ENCODE peak calls at places on chromosomes 12 and 14, in ten cellular contexts. G is smooth muscle cell of the brain vasculature; Q is HFF-Myc; E is HL-60; D is NCI-H226; T is GM04503; P is activated CD4-positive, CD25-positive, alpha-beta regulatory T cell treated with anti-CD3 and anti-CD28 coated beads, Interleukin-2, amount 50 U/mL, for 72 hours; L is RWPE1; J is AG09319; V is stimulated activated CD8-positive, alpha-beta memory T cell treated with anti-CD3 and anti-CD28 coated beads, Interleukin-2, amount 100 ng/mL, for 48 hours. C is an unnamed sample.

GRCh38 chr12:57488397-57489156 is 709 bp downstream of the MARS1 start:
- DNase-seq in J (no peak), D (no peak), G (no peak), T (no peak), P (no peak), L (no peak), E (no peak), Q (no peak), V (no peak), C (no peak)

GRCh38 chr12:80183939-80184338 is 84.6 kb downstream of the OTOGL start:
- DNase-seq in T (peak; percentile 32), V (no peak), G (no peak), Q (no peak), L (no peak), D (peak; percentile 80), P (no peak), J (no peak), E (no peak), C (no peak)

GRCh38 chr12:19819231-19819630 is 379.9 kb downstream of the AEBP2 start:
- DNase-seq in Q (no peak), L (no peak), P (no peak), V (no peak), T (no peak), J (no peak), E (no peak), D (no peak), G (no peak), C (no peak)

GRCh38 chr12:81095470-81096232 is 17.8 kb downstream of the ACSS3 start:
- DNase-seq in V (no peak), Q (no peak), D (no peak), P (no peak), E (no peak), T (no peak), G (no peak), J (no peak), L (no peak), C (no peak)

GRCh38 chr14:103296007-103296406 is 38.0 kb upstream of the EIF5 start:
- DNase-seq in E (no peak), P (no peak), G (no peak), J (no peak), V (no peak), L (no peak), Q (peak; percentile 4), D (no peak), T (no peak), C (peak; percentile 61)

GRCh38 chr12:75553398-75553797 is 42.0 kb upstream of the KRR1 start:
- DNase-seq in G (no peak), J (no peak), P (no peak), V (no peak), D (no peak), Q (no peak), T (no peak), L (no peak), E (peak; percentile 37), C (peak; percentile 49)

GRCh38 chr12:20426191-20426590 is 57.9 kb downstream of the PDE3A start:
- DNase-seq in L (no peak), G (no peak), E (no peak), V (no peak), J (peak; percentile 27), T (no peak), D (no peak), P (no peak), Q (no peak), C (no peak)

GRCh38 chr12:7212678-7213077 is 23.2 kb downstream of the PEX5 start:
- DNase-seq in P (no peak), J (no peak), G (no peak), Q (no peak), E (no peak), D (no peak), L (no peak), T (no peak), V (no peak), C (no peak)

GRCh38 chr12:51171884-51172514 is 936 bp downstream of the TFCP2 start:
- DNase-seq in V (peak; percentile 11), Q (no peak), E (peak; percentile 9), G (no peak), D (no peak), L (peak; percentile 13), P (no peak), T (peak; percentile 8), J (no peak), C (peak; percentile 24)

GRCh38 chr12:122042910-122043309 is 21.2 kb downstream of the BCL7A start:
- DNase-seq in E (no peak), G (no peak), T (no peak), V (no peak), Q (no peak), L (no peak), P (no peak), J (no peak), D (no peak), C (no peak)

GRCh38 chr14:64504310-64504896 is at the start of gene ZBTB1:
- DNase-seq in J (peak; percentile 77), L (peak; percentile 72), D (peak; percentile 71), V (peak; percentile 86), T (no peak), E (peak; percentile 79), G (peak; percentile 86), Q (peak; percentile 52), P (peak; percentile 83), C (peak; percentile 82)

C was measured in Calu3.